ENCODE peak calls at places on chromosome 14, in four cellular contexts. T, L, Y and M are unnamed samples.

GRCh38 chr14:104221636-104222375 is 83.4 kb downstream of the KIF26A start:
- DNase-seq in Y (peak), T (no peak), L (no peak), M (no peak)

GRCh38 chr14:58332514-58332913 is 34.2 kb downstream of the ARID4A start:
- DNase-seq in L (no peak), T (no peak), Y (no peak), M (no peak)

GRCh38 chr14:22070119-22070982 is 396.7 kb upstream of the OR4E1 start:
- DNase-seq in T (peak), L (peak), Y (no peak), M (peak)

GRCh38 chr14:65224799-65225198 is 122.5 kb upstream of the MAX start:
- DNase-seq in L (no peak), Y (no peak), T (peak), M (no peak)

GRCh38 chr14:80781968-80782367 is 159.6 kb downstream of the CEP128 start:
- DNase-seq in T (no peak), L (no peak), Y (no peak), M (no peak)

GRCh38 chr14:56650075-56650474 is 70.5 kb downstream of the TMEM260 start:
- DNase-seq in L (no peak), Y (peak), T (peak), M (peak)

GRCh38 chr14:105945891-105946290 is 419.5 kb downstream of the TMEM121 start:
- DNase-seq in T (peak), Y (no peak), L (no peak), M (peak)

GRCh38 chr14:39492267-39492666 is 60.0 kb upstream of the FBXO33 start:
- DNase-seq in L (no peak), Y (no peak), T (no peak), M (no peak)

GRCh38 chr14:79093542-79093941 is 923.4 kb downstream of the NRXN3 start:
- DNase-seq in Y (no peak), L (no peak), T (no peak), M (no peak)

DNA sequence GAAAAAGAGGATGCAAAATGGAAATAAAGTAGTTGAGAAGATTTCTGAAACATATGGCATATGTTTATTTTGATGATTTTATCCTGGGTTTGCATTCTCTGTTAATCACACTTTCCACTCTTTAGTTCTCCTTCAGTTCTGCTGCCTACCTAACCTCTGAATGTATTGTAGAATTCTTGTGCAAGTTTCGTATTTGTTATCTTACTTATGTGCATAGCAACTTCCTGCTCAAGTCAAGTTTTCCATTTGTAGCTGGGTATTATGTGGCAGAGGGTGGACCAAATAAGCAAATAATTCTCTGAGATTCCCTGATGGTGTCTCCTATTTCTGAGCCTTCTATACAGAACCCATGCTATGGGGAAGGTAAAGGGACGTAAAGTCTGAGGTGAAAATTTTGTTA is 381.6 kb downstream of the FOXG1 start:
- DNase-seq in Y (no peak), L (no peak), T (no peak), M (no peak)
- TF ChIP-seq CTCF in Y (no peak), L (no peak), T (no peak), M (no peak)

DNA sequence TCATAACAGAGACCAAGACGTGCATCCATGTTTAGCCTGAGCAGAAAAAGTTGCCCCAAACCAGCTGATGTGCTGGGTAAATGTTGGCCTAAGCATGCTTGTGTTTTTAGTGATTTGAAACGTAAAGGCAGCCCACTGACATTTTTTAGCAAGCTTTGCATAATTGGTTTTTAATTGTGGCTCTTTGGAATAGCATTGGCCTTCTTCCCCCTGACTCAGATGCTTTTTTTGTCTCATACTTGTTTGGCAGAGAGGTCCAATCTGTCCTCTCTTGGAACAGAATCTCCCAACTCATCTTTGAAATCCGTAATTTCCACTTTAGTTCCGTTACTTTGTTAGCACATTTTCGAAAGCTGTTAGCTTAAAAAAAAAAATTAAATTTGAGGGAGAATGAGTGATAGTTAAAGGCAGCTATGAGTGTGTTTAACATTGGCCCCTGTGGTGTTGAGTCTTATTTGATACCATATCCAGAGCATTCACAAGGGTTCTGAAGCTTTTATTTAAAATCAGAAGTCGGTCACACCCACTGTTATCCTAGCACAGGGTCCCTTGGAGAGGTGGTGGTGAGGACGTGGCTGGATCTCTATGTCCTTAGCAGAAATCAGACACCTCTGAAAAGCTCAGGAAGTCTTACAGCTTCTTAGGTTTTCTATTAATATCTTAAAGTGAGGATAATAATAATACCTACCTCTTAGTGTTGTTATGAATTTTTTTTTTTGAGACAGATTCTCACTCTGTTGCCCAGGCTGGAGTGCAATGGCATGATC is 15.6 kb downstream of the JDP2 start:
- DNase-seq in Y (no peak), T (no peak), L (peak), M (no peak)
- TF ChIP-seq POLR2A in Y (no peak), T (no peak), L (no peak), M (no peak)

DNA sequence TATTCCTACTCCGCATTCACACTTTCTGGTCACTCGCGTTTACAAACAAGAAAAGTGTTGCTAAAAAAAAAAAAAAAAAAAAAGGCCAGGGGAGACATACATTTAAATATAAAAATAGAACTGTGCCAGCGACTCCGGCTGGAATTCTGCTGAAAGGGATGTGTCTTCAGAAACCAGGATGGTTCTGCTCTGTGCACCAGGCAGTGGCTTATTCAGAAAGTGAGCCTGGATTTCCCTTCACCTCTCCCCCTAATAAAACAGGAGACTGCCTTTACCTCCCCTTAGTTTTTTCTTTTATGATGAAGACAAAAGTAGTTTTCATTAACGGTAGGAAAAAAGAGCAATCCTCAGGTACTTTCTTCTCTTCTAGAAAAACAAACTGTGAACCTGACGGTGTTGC is 384 bp downstream of the SLC7A8 start:
- DNase-seq in T (no peak), L (no peak), Y (no peak), M (no peak)
- H3K27ac ChIP-seq in T (peak), L (peak), Y (no peak), M (peak)

GRCh38 chr14:95452176-95452889 is 64.1 kb downstream of the SYNE3 start:
- DNase-seq in Y (peak), T (no peak), L (no peak), M (no peak)
- TF ChIP-seq CTCF in Y (no peak), T (peak), L (no peak), M (peak)

GRCh38 chr14:34875031-34875922 is at the start of gene BAZ1A:
- DNase-seq in T (peak), Y (peak), L (peak), M (peak)
- TF ChIP-seq POLR2A in T (peak), Y (peak), L (peak), M (no peak)

DNA sequence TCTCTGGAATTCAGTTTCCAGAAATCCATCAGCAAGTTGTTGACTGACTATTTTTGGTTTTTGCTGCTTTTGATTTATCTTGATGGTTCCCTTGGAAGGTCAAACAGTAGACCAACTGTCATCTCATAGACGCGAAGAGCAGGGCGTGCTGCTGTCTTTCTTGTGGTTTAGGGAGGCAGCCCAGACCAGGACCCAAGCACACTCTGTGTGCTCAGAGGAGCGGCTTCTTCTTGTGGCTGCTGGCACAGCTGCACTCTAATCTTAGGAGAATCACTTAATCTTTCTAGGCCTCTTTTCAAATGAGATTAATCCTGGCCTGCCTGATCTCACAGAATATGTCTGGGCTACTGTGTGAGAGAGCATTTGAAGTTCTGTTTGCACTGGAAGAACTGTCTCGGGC is 60.0 kb upstream of the TRAF3 start:
- DNase-seq in L (no peak), T (no peak), Y (no peak), M (no peak)
- H3K27ac ChIP-seq in L (no peak), T (no peak), Y (no peak), M (no peak)

GRCh38 chr14:101426466-101426865 is 134.8 kb upstream of the DIO3 start:
- DNase-seq in Y (no peak), T (no peak), L (no peak), M (no peak)
- TF ChIP-seq CTCF in Y (no peak), T (no peak), L (no peak), M (no peak)

DNA sequence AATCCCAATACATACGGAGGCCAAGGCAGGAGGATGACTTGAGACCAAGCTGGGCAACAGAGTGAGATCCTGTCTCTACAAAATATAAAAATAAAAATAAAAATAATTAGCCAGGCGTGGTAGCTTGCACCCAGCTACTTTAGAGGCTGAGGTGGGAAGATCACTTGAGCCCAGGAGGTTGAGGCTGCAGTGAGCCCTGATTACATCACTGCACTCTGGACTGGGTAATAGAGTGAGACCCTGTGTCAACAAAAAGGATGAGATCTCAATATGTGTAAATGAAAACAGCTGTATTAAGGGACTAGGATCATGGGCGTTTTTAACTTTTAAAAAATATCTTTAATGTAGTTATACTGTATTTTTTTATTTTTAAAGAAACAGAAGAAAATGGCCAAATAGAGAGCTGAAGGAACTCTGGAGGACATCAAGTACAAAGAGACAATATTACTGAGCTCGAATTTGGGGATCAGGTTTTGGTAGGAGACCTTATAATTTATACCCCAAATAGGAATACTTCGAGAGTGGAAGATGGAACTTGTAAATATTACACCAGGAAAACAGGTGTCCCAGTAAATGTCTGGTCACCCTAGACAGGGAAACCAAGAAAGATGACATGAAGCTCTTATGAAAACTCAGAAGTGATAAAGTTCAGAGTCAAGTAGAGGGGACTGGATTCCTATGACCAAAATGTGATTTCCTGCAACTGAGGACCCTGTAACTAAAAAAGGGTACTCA is 13.1 kb downstream of the BATF start:
- DNase-seq in L (no peak), Y (no peak), T (no peak), M (no peak)
- TF ChIP-seq POLR2A in L (no peak), Y (no peak), T (no peak), M (no peak)

DNA sequence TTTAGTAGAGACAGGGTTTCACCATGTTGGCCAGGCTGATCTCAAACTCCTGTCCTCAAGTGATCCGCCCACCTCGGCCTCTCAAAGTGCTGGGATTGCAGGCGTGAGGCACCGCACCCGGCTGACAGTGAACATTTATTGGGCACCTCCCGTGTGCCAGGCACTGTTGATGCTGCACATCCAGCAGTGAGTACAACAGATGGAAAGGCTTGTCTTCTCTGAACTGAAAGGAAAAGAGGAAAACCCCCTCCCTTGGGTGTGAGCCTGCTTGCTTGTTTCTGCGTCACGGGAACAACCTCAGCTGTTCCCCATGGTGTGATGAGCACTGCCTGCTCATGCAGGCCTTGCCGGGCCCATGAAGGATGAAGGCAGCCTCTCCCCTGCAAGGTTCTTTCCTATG is 39.5 kb downstream of the DGLUCY start:
- DNase-seq in T (no peak), L (no peak), Y (no peak), M (no peak)
- H3K27ac ChIP-seq in T (no peak), L (peak), Y (no peak), M (no peak)

DNA sequence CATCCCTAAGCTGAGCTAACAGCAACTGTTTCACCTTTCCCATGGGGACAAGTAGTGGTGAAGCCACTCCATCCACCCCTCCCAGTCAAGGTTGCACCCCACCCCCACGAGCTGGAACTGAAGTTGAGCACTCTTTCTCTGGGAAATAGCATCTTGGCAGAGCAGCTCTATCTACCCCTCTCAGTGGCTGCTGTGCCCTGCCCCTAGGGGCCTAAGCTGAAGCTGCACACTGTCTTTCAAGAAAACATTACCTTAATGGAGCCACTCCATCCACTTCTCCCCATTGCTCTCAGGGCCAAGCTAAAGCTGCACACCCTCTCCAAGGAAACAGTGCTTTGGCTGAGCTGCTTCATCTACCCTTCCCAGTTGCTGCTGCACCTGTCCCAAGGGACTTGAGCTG is 170.6 kb upstream of the CCDC196 start:
- DNase-seq in T (no peak), Y (no peak), L (no peak), M (no peak)
- TF ChIP-seq CTCF in T (no peak), Y (no peak), L (no peak), M (no peak)